ENCODE peak calls at places on chromosomes 5 and 9, in ten cellular contexts. O is HS-5; X is right cardiac atrium; Q is T follicular helper cell; F is left cardiac atrium; G is CD8-positive, alpha-beta memory T cell; W is lower lobe of right lung; H is NCI-H774; I is activated T-helper 1 cell treated with anti-CD3 and anti-CD28 coated beads, Interleukin-2, amount 50 U/mL, for 16 hours; T is cardiac muscle cell. B is an unnamed sample.

GRCh38 chr5:136511046-136511445 is 145.7 kb upstream of the TRPC7 start:
- DNase-seq in O (no peak), X (no peak), Q (no peak), F (no peak), G (no peak), W (no peak), H (no peak), I (no peak), T (no peak), B (no peak)

GRCh38 chr5:9892696-9893095 is 262.5 kb upstream of the TAS2R1 start:
- DNase-seq in O (no peak), X (no peak), Q (no peak), F (no peak), G (no peak), W (no peak), H (no peak), I (no peak), T (no peak), B (no peak)

GRCh38 chr5:41763096-41763495 is 107.1 kb downstream of the OXCT1 start:
- DNase-seq in O (peak; percentile 38), X (no peak), Q (no peak), F (no peak), G (no peak), W (no peak), H (no peak), I (no peak), T (no peak), B (no peak)

GRCh38 chr9:129415954-129416651 is 204.8 kb downstream of the C9orf50 start:
- DNase-seq in O (no peak), X (peak; percentile 48), Q (no peak), F (no peak), G (no peak), W (no peak), H (no peak), I (no peak), T (no peak), B (no peak)

GRCh38 chr9:127126981-127127380 is 4.5 kb upstream of the ANGPTL2 start:
- DNase-seq in O (no peak), X (no peak), Q (no peak), F (no peak), G (no peak), W (no peak), H (no peak), I (no peak), T (no peak), B (no peak)

GRCh38 chr5:77301447-77301878 is 91.0 kb downstream of the PDE8B start:
- DNase-seq in O (peak; percentile 60), X (no peak), Q (no peak), F (no peak), G (no peak), W (no peak), H (no peak), I (no peak), T (no peak), B (no peak)

GRCh38 chr9:37942616-37943328 is 38.8 kb upstream of the SLC25A51 start:
- DNase-seq in O (no peak), X (peak; percentile 31), Q (no peak), F (no peak), G (no peak), W (peak; percentile 20), H (no peak), I (no peak), T (no peak), B (no peak)

GRCh38 chr5:16995372-16995771 is 59.3 kb upstream of the MYO10 start:
- DNase-seq in O (no peak), X (no peak), Q (no peak), F (no peak), G (no peak), W (no peak), H (no peak), I (no peak), T (no peak), B (no peak)